ENCODE peak calls at places on chromosomes 1 and 21, in five cellular contexts. B is GM06990, W is NB4, I is mesothelial cell of epicardium, K is tibial artery. A is an unnamed sample.

GRCh38 chr1:183877321-183877720 is 72.4 kb downstream of the RGL1 start:
- DNase-seq in B (no peak), W (no peak), I (no peak), K (peak; percentile 85), A (peak; percentile 30)

GRCh38 chr1:1306661-1307260 is 969 bp downstream of the ACAP3 start:
- DNase-seq in B (no peak), W (no peak), I (no peak), K (no peak), A (no peak)

GRCh38 chr21:31216206-31216605 is 127.9 kb downstream of the TIAM1 start:
- DNase-seq in B (no peak), W (no peak), I (no peak), K (no peak), A (no peak)

GRCh38 chr1:110051262-110051648 is 16.8 kb downstream of the STRIP1 start:
- DNase-seq in B (no peak), W (no peak), I (no peak), K (no peak), A (no peak)

GRCh38 chr1:12094180-12094579 is 31.1 kb downstream of the TNFRSF8 start:
- DNase-seq in B (no peak), W (no peak), I (no peak), K (no peak), A (no peak)

GRCh38 chr1:91742848-91743292 is 143.1 kb downstream of the TGFBR3 start:
- DNase-seq in B (no peak), W (no peak), I (no peak), K (peak; percentile 85), A (no peak)

GRCh38 chr1:198679535-198680173 is 40.8 kb downstream of the PTPRC start:
- DNase-seq in B (peak; percentile 41), W (no peak), I (no peak), K (no peak), A (no peak)

GRCh38 chr1:6440198-6441126 is 15.9 kb downstream of the ESPN start:
- DNase-seq in B (peak; percentile 50), W (peak; percentile 42), I (no peak), K (no peak), A (peak; percentile 75)

GRCh38 chr1:45583666-45584350 is at the start of gene NASP:
- DNase-seq in B (peak; percentile 91), W (peak; percentile 86), I (peak; percentile 95), K (peak; percentile 93), A (peak; percentile 92)

GRCh38 chr1:201562659-201563405 is 23.9 kb downstream of the NAV1 start:
- DNase-seq in B (no peak), W (no peak), I (peak; percentile 20), K (no peak), A (no peak)

GRCh38 chr1:4733446-4734175 is 79.2 kb downstream of the AJAP1 start:
- DNase-seq in B (no peak), W (no peak), I (no peak), K (no peak), A (no peak)

GRCh38 chr1:41461790-41462679 is 22.4 kb downstream of the EDN2 start:
- DNase-seq in B (no peak), W (no peak), I (no peak), K (no peak), A (no peak)

GRCh38 chr1:162882248-162882666 is 21.3 kb upstream of the CCDC190 start:
- DNase-seq in B (no peak), W (no peak), I (no peak), K (no peak), A (no peak)

GRCh38 chr21:25385912-25386474 is 221.3 kb downstream of the MRPL39 start:
- DNase-seq in B (peak; percentile 47), W (peak; percentile 62), I (peak; percentile 40), K (no peak), A (peak; percentile 19)

GRCh38 chr1:91478693-91479234 is 21.9 kb upstream of the CDC7 start:
- DNase-seq in B (no peak), W (no peak), I (no peak), K (no peak), A (no peak)

GRCh38 chr1:46021046-46021822 is 111.2 kb downstream of the PIK3R3 start:
- DNase-seq in B (no peak), W (no peak), I (no peak), K (no peak), A (no peak)

GRCh38 chr1:166165661-166166399 is 971 bp downstream of the FAM78B start:
- DNase-seq in B (peak; percentile 56), W (no peak), I (no peak), K (peak; percentile 64), A (peak; percentile 19)

GRCh38 chr1:33719771-33720670 is 143.9 kb upstream of the HMGB4 start:
- DNase-seq in B (no peak), W (no peak), I (peak; percentile 38), K (no peak), A (no peak)

GRCh38 chr1:165169028-165169427 is 187.5 kb downstream of the LMX1A start:
- DNase-seq in B (no peak), W (no peak), I (no peak), K (no peak), A (peak; percentile 22)

GRCh38 chr1:210233495-210234253 is 1.1 kb downstream of the SERTAD4 start:
- DNase-seq in B (no peak), W (peak; percentile 38), I (peak; percentile 70), K (peak; percentile 79), A (peak; percentile 89)

GRCh38 chr1:206797534-206798383 is 25.5 kb upstream of the IL10 start:
- DNase-seq in B (no peak), W (peak; percentile 36), I (no peak), K (no peak), A (peak; percentile 31)
- TF ChIP-seq CTCF in B (peak; percentile 85), W (peak; percentile 72), I (no peak), K (no peak), A (peak; percentile 58)

GRCh38 chr1:31549807-31550620 is 26.3 kb upstream of the TINAGL1 start:
- DNase-seq in B (peak; percentile 41), W (peak; percentile 85), I (no peak), K (no peak), A (peak; percentile 24)

GRCh38 chr1:31551206-31551605 is 25.1 kb upstream of the TINAGL1 start:
- DNase-seq in B (no peak), W (no peak), I (no peak), K (no peak), A (no peak)

GRCh38 chr1:31548899-31549806 is 27.2 kb upstream of the TINAGL1 start:
- DNase-seq in B (peak; percentile 67), W (peak; percentile 93), I (peak; percentile 97), K (peak; percentile 88), A (peak; percentile 93)

GRCh38 chr1:31545927-31546540 is 30.3 kb upstream of the TINAGL1 start:
- DNase-seq in B (no peak), W (no peak), I (no peak), K (no peak), A (no peak)

DNA sequence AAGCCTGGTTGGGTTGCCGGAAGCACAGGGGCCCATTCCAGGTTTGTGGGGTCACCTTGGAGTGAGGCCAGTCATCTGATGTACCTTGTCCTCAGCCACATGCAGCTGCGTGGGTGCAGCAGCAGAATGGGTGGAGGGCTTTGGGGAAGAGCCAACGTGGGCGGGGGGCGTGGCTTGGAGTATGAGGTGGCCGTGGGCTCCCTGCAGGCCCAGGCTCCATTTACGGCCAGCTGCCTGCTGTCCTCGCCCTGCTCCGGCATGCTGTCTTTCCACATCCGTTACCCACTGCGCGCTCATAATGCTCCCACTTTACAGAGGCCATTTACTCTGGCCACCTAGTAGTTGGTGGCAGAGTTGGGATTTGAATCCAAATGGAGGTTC is 27.8 kb upstream of the TINAGL1 start:
- DNase-seq in B (no peak), W (no peak), I (no peak), K (no peak), A (peak; percentile 31)
- TF ChIP-seq CTCF in B (no peak), W (no peak), I (no peak), K (no peak), A (no peak)

GRCh38 chr1:238399558-238399957 is 508.8 kb upstream of the ZP4 start:
- DNase-seq in B (no peak), W (peak; percentile 26), I (no peak), K (no peak), A (no peak)
- TF ChIP-seq CTCF in B (no peak), W (peak; percentile 43), I (no peak), K (no peak), A (no peak)

GRCh38 chr1:28551381-28551780 is 1.5 kb upstream of the TRNAU1AP start:
- DNase-seq in B (no peak), W (no peak), I (no peak), K (no peak), A (no peak)

GRCh38 chr1:28553229-28553930 is 495 bp downstream of the TRNAU1AP start:
- DNase-seq in B (peak; percentile 72), W (peak; percentile 62), I (peak; percentile 59), K (peak; percentile 71), A (peak; percentile 36)

GRCh38 chr1:28552482-28553228 is at the start of gene TRNAU1AP:
- DNase-seq in B (peak; percentile 98), W (peak; percentile 96), I (peak; percentile 97), K (peak; percentile 98), A (peak; percentile 98)
- TF ChIP-seq CTCF in B (no peak), W (no peak), I (no peak), K (peak; percentile 8), A (no peak)